ENCODE peak calls at places on chromosome 17, in ten cellular contexts. One of them, this sample, is unnamed.
A peak's percentile ranks its signal among the peaks of the same experiment; 100 is the strongest.

GRCh38 chr17:12768267-12768666 is 21.0 kb upstream of the ARHGAP44 start:
- DNase-seq in neural progenitor cell: no peak
- DNase-seq in body of pancreas: no peak
- DNase-seq in GM23338: no peak
- DNase-seq in ascending aorta: no peak
- DNase-seq in mucosa of descending colon: no peak
- DNase-seq in esophagus squamous epithelium: no peak
- DNase-seq in AG04449: no peak
- DNase-seq in cardiac muscle cell: no peak
- DNase-seq in ovary: no peak
- DNase-seq in this sample: no peak

GRCh38 chr17:51397361-51398127 is 137.2 kb downstream of the UTP18 start:
- DNase-seq in ascending aorta: no peak
- DNase-seq in mucosa of descending colon: no peak
- DNase-seq in AG04449: peak; percentile 7
- DNase-seq in esophagus squamous epithelium: no peak
- DNase-seq in body of pancreas: no peak
- DNase-seq in neural progenitor cell: no peak
- DNase-seq in ovary: no peak
- DNase-seq in cardiac muscle cell: no peak
- DNase-seq in GM23338: no peak
- DNase-seq in this sample: no peak

GRCh38 chr17:39739885-39740356 is 2.2 kb downstream of the GRB7 start:
- DNase-seq in cardiac muscle cell: no peak
- DNase-seq in GM23338: peak; percentile 55
- DNase-seq in neural progenitor cell: peak; percentile 18
- DNase-seq in ascending aorta: no peak
- DNase-seq in mucosa of descending colon: peak; percentile 57
- DNase-seq in esophagus squamous epithelium: no peak
- DNase-seq in body of pancreas: no peak
- DNase-seq in AG04449: no peak
- DNase-seq in ovary: no peak
- DNase-seq in this sample: no peak

GRCh38 chr17:75073618-75074047 is 14.1 kb upstream of the SLC16A5 start:
- DNase-seq in mucosa of descending colon: peak; percentile 56
- DNase-seq in neural progenitor cell: no peak
- DNase-seq in cardiac muscle cell: no peak
- DNase-seq in AG04449: no peak
- DNase-seq in esophagus squamous epithelium: no peak
- DNase-seq in ovary: no peak
- DNase-seq in GM23338: no peak
- DNase-seq in body of pancreas: no peak
- DNase-seq in ascending aorta: no peak
- DNase-seq in this sample: no peak

GRCh38 chr17:75695141-75695829 is 26.0 kb upstream of the ITGB4 start:
- DNase-seq in ascending aorta: no peak
- DNase-seq in mucosa of descending colon: no peak
- DNase-seq in neural progenitor cell: no peak
- DNase-seq in ovary: no peak
- DNase-seq in cardiac muscle cell: no peak
- DNase-seq in AG04449: no peak
- DNase-seq in body of pancreas: no peak
- DNase-seq in esophagus squamous epithelium: no peak
- DNase-seq in GM23338: no peak
- DNase-seq in this sample: no peak

GRCh38 chr17:41905172-41905571 is 13.6 kb downstream of the ACLY start:
- DNase-seq in ovary: no peak
- DNase-seq in esophagus squamous epithelium: no peak
- DNase-seq in body of pancreas: no peak
- DNase-seq in AG04449: no peak
- DNase-seq in GM23338: no peak
- DNase-seq in cardiac muscle cell: no peak
- DNase-seq in neural progenitor cell: no peak
- DNase-seq in mucosa of descending colon: no peak
- DNase-seq in ascending aorta: no peak
- DNase-seq in this sample: no peak

GRCh38 chr17:76820523-76820922 is 47.7 kb upstream of the MGAT5B start:
- DNase-seq in body of pancreas: no peak
- DNase-seq in neural progenitor cell: no peak
- DNase-seq in esophagus squamous epithelium: no peak
- DNase-seq in AG04449: no peak
- DNase-seq in cardiac muscle cell: no peak
- DNase-seq in ovary: no peak
- DNase-seq in GM23338: no peak
- DNase-seq in ascending aorta: no peak
- DNase-seq in mucosa of descending colon: no peak
- DNase-seq in this sample: no peak

GRCh38 chr17:49749730-49750129 is 14.2 kb downstream of the FAM117A start:
- DNase-seq in body of pancreas: no peak
- DNase-seq in mucosa of descending colon: no peak
- DNase-seq in ovary: no peak
- DNase-seq in cardiac muscle cell: no peak
- DNase-seq in ascending aorta: no peak
- DNase-seq in AG04449: no peak
- DNase-seq in esophagus squamous epithelium: no peak
- DNase-seq in neural progenitor cell: no peak
- DNase-seq in GM23338: no peak
- DNase-seq in this sample: no peak

DNA sequence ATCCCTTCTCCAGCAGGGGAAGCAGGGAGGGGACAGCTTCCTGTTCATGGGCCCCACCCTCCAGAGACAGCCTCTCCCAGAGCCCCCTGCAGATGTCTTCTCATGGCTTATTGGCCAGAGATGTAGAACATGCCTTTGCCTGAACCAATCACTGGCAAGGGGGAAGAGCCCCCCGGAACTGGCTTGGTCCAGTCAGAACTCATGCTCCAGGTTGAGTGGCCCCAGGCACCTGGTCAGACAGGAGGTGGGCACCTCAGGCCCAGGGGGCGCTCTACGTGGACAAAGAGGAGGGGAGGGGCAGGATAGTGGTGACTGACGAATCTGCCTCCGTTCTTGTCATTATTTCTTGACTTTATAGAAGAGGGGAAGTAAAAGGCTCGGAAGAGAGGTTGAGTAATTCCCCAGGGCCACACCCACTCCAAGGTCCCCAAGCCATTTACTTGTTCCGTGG is 23.6 kb downstream of the RAB11FIP4 start:
- DNase-seq in AG04449: no peak
- DNase-seq in cardiac muscle cell: no peak
- DNase-seq in ascending aorta: no peak
- DNase-seq in ovary: no peak
- DNase-seq in GM23338: peak; percentile 40
- DNase-seq in neural progenitor cell: no peak
- DNase-seq in body of pancreas: no peak
- DNase-seq in mucosa of descending colon: no peak
- DNase-seq in esophagus squamous epithelium: no peak
- DNase-seq in this sample: no peak
- TF ChIP-seq CTCF in AG04449: no peak
- TF ChIP-seq CTCF in cardiac muscle cell: no peak
- TF ChIP-seq CTCF in ascending aorta: no peak
- TF ChIP-seq CTCF in ovary: no peak
- TF ChIP-seq CTCF in GM23338: peak; percentile 39
- TF ChIP-seq CTCF in neural progenitor cell: peak; percentile 5
- TF ChIP-seq CTCF in body of pancreas: no peak
- TF ChIP-seq CTCF in mucosa of descending colon: no peak
- TF ChIP-seq CTCF in esophagus squamous epithelium: no peak
- TF ChIP-seq CTCF in this sample: no peak

GRCh38 chr17:1110524-1110843 is 69.3 kb downstream of the ABR start:
- DNase-seq in ovary: no peak
- DNase-seq in mucosa of descending colon: no peak
- DNase-seq in body of pancreas: no peak
- DNase-seq in ascending aorta: no peak
- DNase-seq in esophagus squamous epithelium: no peak
- DNase-seq in GM23338: no peak
- DNase-seq in AG04449: no peak
- DNase-seq in cardiac muscle cell: no peak
- DNase-seq in neural progenitor cell: no peak
- DNase-seq in this sample: no peak

GRCh38 chr17:1109606-1110523 is 69.9 kb downstream of the ABR start:
- DNase-seq in ovary: no peak
- DNase-seq in body of pancreas: no peak
- DNase-seq in AG04449: no peak
- DNase-seq in ascending aorta: no peak
- DNase-seq in mucosa of descending colon: peak; percentile 90
- DNase-seq in GM23338: peak; percentile 71
- DNase-seq in esophagus squamous epithelium: no peak
- DNase-seq in neural progenitor cell: peak; percentile 78
- DNase-seq in cardiac muscle cell: no peak
- DNase-seq in this sample: no peak

GRCh38 chr17:1112875-1113274 is 66.9 kb downstream of the ABR start:
- DNase-seq in GM23338: peak; percentile 50
- DNase-seq in neural progenitor cell: no peak
- DNase-seq in esophagus squamous epithelium: no peak
- DNase-seq in ascending aorta: no peak
- DNase-seq in ovary: no peak
- DNase-seq in body of pancreas: no peak
- DNase-seq in cardiac muscle cell: no peak
- DNase-seq in AG04449: no peak
- DNase-seq in mucosa of descending colon: no peak
- DNase-seq in this sample: no peak

GRCh38 chr17:1111599-1112443 is 68.0 kb downstream of the ABR start:
- DNase-seq in mucosa of descending colon: peak; percentile 77
- DNase-seq in ascending aorta: peak; percentile 64
- DNase-seq in body of pancreas: no peak
- DNase-seq in cardiac muscle cell: peak; percentile 63
- DNase-seq in AG04449: no peak
- DNase-seq in esophagus squamous epithelium: no peak
- DNase-seq in ovary: peak; percentile 59
- DNase-seq in GM23338: no peak
- DNase-seq in neural progenitor cell: no peak
- DNase-seq in this sample: no peak

DNA sequence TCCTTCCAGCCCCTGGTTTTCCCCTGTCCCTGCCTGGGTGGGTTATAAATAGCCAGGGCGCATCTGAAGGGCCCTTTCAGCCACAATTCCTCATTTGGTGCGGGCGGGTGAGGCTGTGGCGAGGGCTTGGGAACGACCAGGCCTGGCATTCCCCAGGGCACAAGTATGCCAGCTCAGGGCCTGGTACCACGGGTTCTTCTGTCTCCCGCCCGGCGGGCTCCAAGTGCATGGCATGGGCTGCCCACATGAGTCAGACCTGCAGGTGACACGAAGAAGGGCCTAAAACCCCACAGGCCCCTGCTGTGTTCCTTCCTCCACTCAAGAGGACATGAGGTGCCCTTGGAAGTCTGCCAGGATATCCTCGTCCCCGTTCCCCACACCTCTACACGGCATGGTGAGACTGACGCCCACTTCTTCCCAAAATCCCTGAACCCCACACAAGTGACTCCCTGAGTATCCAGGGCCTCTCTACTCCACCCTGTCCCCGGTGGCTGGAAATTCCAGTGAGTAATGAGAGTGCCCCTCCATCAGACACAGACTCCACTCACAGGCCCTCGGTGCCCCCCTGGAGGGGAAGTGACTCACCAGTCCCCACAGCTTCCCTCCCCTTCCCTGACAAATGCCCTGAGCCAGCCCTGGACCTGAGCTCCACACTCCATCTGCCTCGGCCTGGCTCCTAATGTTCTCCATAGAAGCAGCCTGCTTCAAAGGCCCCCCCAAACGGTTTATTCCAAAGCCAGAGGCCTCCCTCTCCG is 68.8 kb downstream of the ABR start:
- DNase-seq in neural progenitor cell: no peak
- DNase-seq in mucosa of descending colon: peak; percentile 82
- DNase-seq in AG04449: peak; percentile 44
- DNase-seq in cardiac muscle cell: peak; percentile 69
- DNase-seq in body of pancreas: no peak
- DNase-seq in GM23338: no peak
- DNase-seq in ovary: no peak
- DNase-seq in ascending aorta: peak; percentile 98
- DNase-seq in esophagus squamous epithelium: no peak
- DNase-seq in this sample: no peak
- H3K4me3 ChIP-seq in neural progenitor cell: no peak overlapping the region
- H3K4me3 ChIP-seq in mucosa of descending colon: no peak overlapping the region
- H3K4me3 ChIP-seq in AG04449: no peak overlapping the region
- H3K4me3 ChIP-seq in cardiac muscle cell: no peak overlapping the region
- H3K4me3 ChIP-seq in body of pancreas: no peak overlapping the region
- H3K4me3 ChIP-seq in GM23338: peak overlapping the region; percentile 87
- H3K4me3 ChIP-seq in ovary: no peak overlapping the region
- H3K4me3 ChIP-seq in ascending aorta: no peak overlapping the region
- H3K4me3 ChIP-seq in esophagus squamous epithelium: no peak overlapping the region
- H3K4me3 ChIP-seq in this sample: no peak overlapping the region

DNA sequence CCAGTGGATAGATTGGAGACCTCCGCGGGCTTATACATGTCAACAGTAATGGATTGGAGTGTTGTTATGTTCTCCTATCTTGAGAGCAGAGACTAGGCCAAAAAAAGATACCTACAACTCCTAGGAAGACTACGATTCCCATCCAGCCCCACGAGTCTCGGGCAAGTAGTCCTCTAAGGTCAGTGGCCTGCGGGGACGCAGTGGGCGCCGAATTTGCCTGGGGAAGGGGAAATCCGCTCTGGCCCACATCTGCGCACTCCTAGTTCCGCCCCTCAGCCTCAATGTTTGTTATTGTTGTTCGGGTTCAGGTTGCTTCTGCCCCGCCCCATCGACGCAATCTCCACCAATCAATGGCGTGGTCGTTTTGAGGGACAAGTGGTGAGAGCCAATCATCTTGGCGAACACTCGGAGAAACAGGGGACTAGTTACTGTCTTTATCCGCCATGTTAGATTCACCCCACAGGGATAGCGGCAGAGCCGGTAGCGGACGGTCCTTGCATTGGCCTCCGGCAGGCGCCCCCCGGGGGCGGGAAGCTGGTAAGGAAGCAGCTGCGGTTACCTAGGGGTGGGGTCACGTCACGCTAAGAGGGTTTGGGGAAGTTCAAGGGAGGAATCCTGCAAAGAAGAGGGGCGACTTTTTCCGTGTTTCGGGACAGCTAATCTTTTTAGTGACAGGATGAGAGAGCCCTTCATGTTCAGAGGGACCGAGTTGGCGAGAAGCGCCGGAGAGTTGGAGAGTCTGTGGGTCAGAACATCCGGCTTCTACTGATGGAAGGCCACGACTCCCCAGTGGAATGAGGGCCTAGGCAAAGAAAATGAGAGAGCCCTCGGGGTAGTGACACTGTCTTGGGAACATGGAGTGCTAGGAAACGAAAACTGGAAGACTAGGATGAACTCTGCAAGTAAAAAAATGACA is at the start of gene NBR1:
- DNase-seq in ovary: peak; percentile 97
- DNase-seq in neural progenitor cell: peak; percentile 98
- DNase-seq in AG04449: peak; percentile 92
- DNase-seq in mucosa of descending colon: peak; percentile 97
- DNase-seq in GM23338: peak; percentile 99
- DNase-seq in cardiac muscle cell: peak; percentile 99
- DNase-seq in body of pancreas: peak; percentile 94
- DNase-seq in esophagus squamous epithelium: peak; percentile 83
- DNase-seq in ascending aorta: peak; percentile 98
- DNase-seq in this sample: peak; percentile 99
- TF ChIP-seq CTCF in ovary: peak; percentile 54
- TF ChIP-seq CTCF in neural progenitor cell: peak; percentile 44
- TF ChIP-seq CTCF in AG04449: no peak
- TF ChIP-seq CTCF in mucosa of descending colon: no peak
- TF ChIP-seq CTCF in GM23338: peak; percentile 28
- TF ChIP-seq CTCF in cardiac muscle cell: peak; percentile 18
- TF ChIP-seq CTCF in body of pancreas: no peak
- TF ChIP-seq CTCF in esophagus squamous epithelium: peak; percentile 33
- TF ChIP-seq CTCF in ascending aorta: no peak
- TF ChIP-seq CTCF in this sample: peak; percentile 6

DNA sequence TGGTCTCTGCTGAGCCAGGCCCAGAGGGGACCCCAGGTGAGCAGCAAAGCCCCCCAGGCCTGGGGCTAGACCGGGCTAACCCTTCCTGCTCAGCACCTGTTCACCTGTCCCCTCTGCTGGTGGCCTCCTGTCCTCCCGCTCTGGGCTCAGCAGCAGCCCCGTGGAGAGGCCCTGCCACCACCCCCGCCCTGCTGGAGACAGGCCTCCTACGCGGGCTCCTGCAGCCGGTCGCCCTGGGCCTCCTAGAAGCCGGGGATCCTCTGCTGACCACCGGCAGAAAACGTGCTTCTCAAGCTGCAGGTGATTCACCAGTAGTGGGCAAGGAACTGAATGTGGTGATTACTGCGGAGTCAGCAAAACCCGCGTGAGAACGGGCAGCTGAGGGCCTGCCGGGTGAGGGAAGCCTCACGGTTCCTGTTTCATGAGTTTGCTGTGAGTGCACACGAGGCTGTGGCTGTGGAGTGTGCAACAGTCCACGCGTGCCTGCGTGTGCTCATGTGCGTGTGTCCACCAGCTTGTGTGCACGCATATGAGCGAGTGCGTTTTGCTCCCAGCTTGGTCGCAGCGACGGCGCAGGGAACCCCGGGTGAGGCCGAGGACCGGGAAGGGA is 792 bp downstream of the SECTM1 start:
- DNase-seq in AG04449: no peak
- DNase-seq in GM23338: peak; percentile 37
- DNase-seq in body of pancreas: peak; percentile 49
- DNase-seq in neural progenitor cell: no peak
- DNase-seq in esophagus squamous epithelium: no peak
- DNase-seq in ascending aorta: no peak
- DNase-seq in ovary: peak; percentile 56
- DNase-seq in mucosa of descending colon: peak; percentile 61
- DNase-seq in cardiac muscle cell: peak; percentile 41
- DNase-seq in this sample: no peak
- H3K4me3 ChIP-seq in AG04449: peak overlapping the region; percentile 59
- H3K4me3 ChIP-seq in GM23338: peak overlapping the region; percentile 60
- H3K4me3 ChIP-seq in body of pancreas: no peak overlapping the region
- H3K4me3 ChIP-seq in neural progenitor cell: peak overlapping the region; percentile 33
- H3K4me3 ChIP-seq in esophagus squamous epithelium: peak overlapping the region; percentile 37
- H3K4me3 ChIP-seq in ascending aorta: peak overlapping the region; percentile 40
- H3K4me3 ChIP-seq in ovary: peak overlapping the region; percentile 59
- H3K4me3 ChIP-seq in mucosa of descending colon: no peak overlapping the region
- H3K4me3 ChIP-seq in cardiac muscle cell: no peak overlapping the region
- H3K4me3 ChIP-seq in this sample: no peak overlapping the region